ENCODE peak calls at places on chromosomes 3 and 15, in six cellular contexts. G, C, O, V, M and W are unnamed samples.

GRCh38 chr3:110352841-110353595 is 718.6 kb upstream of the NECTIN3 start:
- DNase-seq in G (no peak), C (no peak), O (no peak), V (no peak), M (no peak), W (no peak)

GRCh38 chr3:177802151-177802900 is 605.0 kb upstream of the TBL1XR1 start:
- DNase-seq in G (no peak), C (no peak), O (no peak), V (no peak), M (no peak), W (no peak)

GRCh38 chr15:30001592-30001991 is 81.2 kb upstream of the GOLGA8J start:
- DNase-seq in G (no peak), C (no peak), O (no peak), V (no peak), M (no peak), W (peak; percentile 37)

GRCh38 chr3:168024537-168024941 is 71.2 kb downstream of the GOLIM4 start:
- DNase-seq in G (no peak), C (no peak), O (no peak), V (no peak), M (no peak), W (no peak)

GRCh38 chr3:46090161-46090591 is 62.9 kb upstream of the XCR1 start:
- DNase-seq in G (no peak), C (no peak), O (no peak), V (no peak), M (no peak), W (no peak)

GRCh38 chr15:66617137-66618090 is 51.6 kb upstream of the LCTL start:
- DNase-seq in G (no peak), C (no peak), O (no peak), V (no peak), M (no peak), W (peak; percentile 42)

GRCh38 chr15:32649336-32649735 is 7.8 kb downstream of the SCG5 start:
- DNase-seq in G (no peak), C (no peak), O (no peak), V (no peak), M (peak; percentile 45), W (no peak)

GRCh38 chr15:81024891-81025290 is 24.2 kb downstream of the TLNRD1 start:
- DNase-seq in G (no peak), C (no peak), O (no peak), V (no peak), M (no peak), W (no peak)

GRCh38 chr3:49929333-49930240 is at the start of gene MON1A:
- DNase-seq in G (peak; percentile 51), C (peak; percentile 81), O (peak; percentile 44), V (peak; percentile 86), M (peak; percentile 95), W (peak; percentile 91)

GRCh38 chr3:119542168-119542767 is 17.1 kb downstream of the CD80 start:
- DNase-seq in G (no peak), C (no peak), O (no peak), V (no peak), M (no peak), W (no peak)

GRCh38 chr3:19901918-19902317 is 32.1 kb downstream of the EFHB start:
- DNase-seq in G (no peak), C (no peak), O (no peak), V (no peak), M (no peak), W (no peak)

GRCh38 chr3:6177417-6177816 is 683.5 kb upstream of the GRM7 start:
- DNase-seq in G (no peak), C (no peak), O (no peak), V (no peak), M (no peak), W (no peak)

GRCh38 chr3:64759811-64760210 is 72.0 kb upstream of the ADAMTS9 start:
- DNase-seq in G (no peak), C (no peak), O (no peak), V (no peak), M (peak; percentile 14), W (no peak)

GRCh38 chr3:177065285-177066028 is 131.8 kb downstream of the TBL1XR1 start:
- DNase-seq in G (no peak), C (no peak), O (no peak), V (no peak), M (no peak), W (no peak)

GRCh38 chr3:141444586-141445285 is 42.1 kb upstream of the RASA2 start:
- DNase-seq in G (no peak), C (no peak), O (no peak), V (no peak), M (no peak), W (no peak)